ENCODE peak calls at places on chromosomes 13 and 19, in five cellular contexts. Z is neural progenitor cell, C is IMR-90, Y is osteocyte, X is heart right ventricle. I is an unnamed sample.

GRCh38 chr13:20923272-20923671 is 20.7 kb upstream of the XPO4 start:
- DNase-seq in X (no peak), Z (no peak), C (no peak), Y (no peak), I (no peak)

GRCh38 chr13:25371608-25372274 is at the start of gene ATP8A2:
- DNase-seq in X (no peak), C (no peak), Y (no peak), Z (peak; percentile 78), I (no peak)

GRCh38 chr19:6738726-6739389 is 622 bp upstream of the TRIP10 start:
- DNase-seq in Z (peak; percentile 51), X (peak; percentile 59), Y (no peak), C (peak; percentile 8), I (no peak)

GRCh38 chr13:36495431-36495830 is 63.1 kb downstream of the CCNA1 start:
- DNase-seq in X (no peak), Z (no peak), Y (no peak), C (no peak), I (no peak)

GRCh38 chr13:76425930-76426329 is 460.3 kb downstream of the KCTD12 start:
- DNase-seq in Y (no peak), C (peak; percentile 93), X (peak; percentile 5), Z (no peak), I (no peak)

GRCh38 chr13:73722120-73722519 is 412.1 kb downstream of the KLF12 start:
- DNase-seq in Z (no peak), X (no peak), Y (no peak), C (peak; percentile 77), I (no peak)

GRCh38 chr19:2949939-2950285 is 5.1 kb upstream of the ZNF77 start:
- DNase-seq in C (peak; percentile 50), Z (no peak), Y (no peak), X (peak; percentile 84), I (peak; percentile 19)

GRCh38 chr13:94188173-94188869 is 291.2 kb downstream of the DCT start:
- DNase-seq in X (no peak), Y (no peak), Z (no peak), C (no peak), I (no peak)

GRCh38 chr19:7393934-7394508 is 45.3 kb downstream of the ARHGEF18 start:
- DNase-seq in C (no peak), Z (no peak), X (no peak), Y (no peak), I (no peak)

GRCh38 chr19:6528544-6529121 is 2.2 kb upstream of the TNFSF9 start:
- DNase-seq in Y (no peak), X (peak; percentile 67), Z (no peak), C (no peak), I (no peak)

GRCh38 chr19:10431943-10432735 is 11.8 kb downstream of the PDE4A start:
- DNase-seq in Z (peak; percentile 73), Y (no peak), C (no peak), X (peak; percentile 77), I (peak; percentile 51)

GRCh38 chr13:50990540-50991506 is 81.2 kb downstream of the RNASEH2B start:
- DNase-seq in X (peak; percentile 32), C (peak; percentile 69), Z (peak; percentile 49), Y (no peak), I (no peak)

GRCh38 chr19:53010494-53010893 is 3.2 kb upstream of the ERVV-1 start:
- DNase-seq in X (no peak), Y (no peak), Z (peak; percentile 37), C (no peak), I (no peak)
- TF ChIP-seq CTCF in X (no peak), Y (no peak), Z (peak; percentile 22), C (no peak), I (no peak)

DNA sequence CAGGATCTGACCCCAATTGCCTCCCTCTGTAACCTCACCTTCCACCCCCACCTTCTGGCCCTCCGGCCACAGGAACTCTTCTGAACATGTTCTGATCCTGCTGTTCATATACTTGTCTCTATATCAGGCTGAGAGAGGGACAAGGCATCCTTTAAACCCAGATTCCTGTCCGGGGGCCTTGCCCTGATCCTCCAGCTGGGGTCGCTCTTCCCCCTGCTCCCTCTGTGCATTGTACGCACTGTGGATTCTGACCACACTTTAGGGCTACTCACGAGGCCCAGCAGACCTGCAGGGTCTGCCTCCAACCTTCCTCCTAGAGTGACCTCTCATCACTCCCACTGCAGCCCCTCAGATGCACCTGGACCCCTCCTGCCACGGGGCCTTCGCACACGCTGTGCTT is 269.3 kb downstream of the UQCRFS1 start:
- DNase-seq in C (no peak), Z (peak; percentile 12), X (no peak), Y (no peak), I (no peak)
- TF ChIP-seq CTCF in C (no peak), Z (peak; percentile 43), X (no peak), Y (no peak), I (no peak)

DNA sequence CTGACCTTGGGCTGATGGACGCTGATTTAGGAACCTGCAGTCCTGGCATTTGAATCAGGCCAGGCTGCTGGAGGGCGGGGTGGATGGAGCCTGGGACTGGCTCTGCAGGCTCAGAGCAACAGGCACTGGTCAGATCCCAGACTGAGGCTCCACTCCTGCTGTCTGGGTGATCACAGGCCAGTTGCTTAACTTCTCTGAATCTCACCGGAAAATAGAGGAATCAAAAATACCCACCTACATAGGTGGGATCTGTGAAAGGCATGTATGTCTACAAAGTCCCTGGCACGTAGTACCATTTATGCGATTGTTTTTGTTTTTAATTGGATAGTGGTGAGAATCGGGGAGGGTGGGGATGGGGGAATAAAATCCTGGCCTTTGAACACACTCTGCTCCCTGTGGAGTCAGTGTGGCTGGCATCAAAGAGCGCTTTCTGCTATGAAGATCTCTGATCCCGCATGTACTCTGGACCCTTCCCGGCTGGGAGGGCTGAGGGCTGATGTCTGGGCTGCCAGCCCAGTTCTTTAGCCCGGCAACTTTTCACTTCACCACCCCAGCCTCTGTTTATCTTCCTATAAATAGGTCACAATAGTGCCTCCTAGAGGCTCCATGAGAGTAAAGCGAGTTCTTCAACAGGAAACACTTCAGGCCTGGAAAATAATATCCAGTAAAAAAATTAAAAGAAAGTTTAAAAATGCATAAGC is 292.3 kb downstream of the ZNF536 start:
- DNase-seq in C (peak; percentile 4), Y (peak; percentile 53), Z (peak; percentile 76), X (peak; percentile 49), I (no peak)
- TF ChIP-seq CTCF in C (peak; percentile 25), Y (peak; percentile 16), Z (peak; percentile 69), X (peak; percentile 22), I (no peak)

GRCh38 chr13:53206455-53206854 is 177.8 kb downstream of the OLFM4 start:
- DNase-seq in C (no peak), Z (no peak), Y (no peak), X (no peak), I (no peak)
- TF ChIP-seq CTCF in C (peak; percentile 23), Z (peak; percentile 70), Y (peak; percentile 27), X (peak; percentile 6), I (no peak)

DNA sequence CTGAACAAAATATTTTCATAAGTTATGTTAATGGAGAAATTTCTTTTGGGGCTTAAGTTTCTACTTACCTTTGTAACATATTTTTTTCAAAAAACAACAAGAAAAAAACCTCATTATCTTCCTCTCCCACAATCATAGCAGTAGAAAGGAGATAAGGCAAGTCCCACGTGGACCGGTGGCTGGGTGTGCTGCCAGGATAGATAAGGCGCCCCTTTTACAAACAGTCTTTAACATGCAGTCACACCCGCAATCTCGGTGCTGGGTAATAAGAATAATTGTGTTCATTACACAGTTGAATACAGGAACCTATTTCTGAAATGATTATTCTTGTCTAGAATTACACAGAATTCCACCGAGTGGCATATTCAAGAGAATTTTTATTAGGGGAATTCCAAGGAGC is 1202.3 kb downstream of the UQCRFS1 start:
- DNase-seq in Z (no peak), Y (no peak), X (no peak), C (no peak), I (no peak)
- TF ChIP-seq CTCF in Z (no peak), Y (no peak), X (no peak), C (no peak), I (no peak)

DNA sequence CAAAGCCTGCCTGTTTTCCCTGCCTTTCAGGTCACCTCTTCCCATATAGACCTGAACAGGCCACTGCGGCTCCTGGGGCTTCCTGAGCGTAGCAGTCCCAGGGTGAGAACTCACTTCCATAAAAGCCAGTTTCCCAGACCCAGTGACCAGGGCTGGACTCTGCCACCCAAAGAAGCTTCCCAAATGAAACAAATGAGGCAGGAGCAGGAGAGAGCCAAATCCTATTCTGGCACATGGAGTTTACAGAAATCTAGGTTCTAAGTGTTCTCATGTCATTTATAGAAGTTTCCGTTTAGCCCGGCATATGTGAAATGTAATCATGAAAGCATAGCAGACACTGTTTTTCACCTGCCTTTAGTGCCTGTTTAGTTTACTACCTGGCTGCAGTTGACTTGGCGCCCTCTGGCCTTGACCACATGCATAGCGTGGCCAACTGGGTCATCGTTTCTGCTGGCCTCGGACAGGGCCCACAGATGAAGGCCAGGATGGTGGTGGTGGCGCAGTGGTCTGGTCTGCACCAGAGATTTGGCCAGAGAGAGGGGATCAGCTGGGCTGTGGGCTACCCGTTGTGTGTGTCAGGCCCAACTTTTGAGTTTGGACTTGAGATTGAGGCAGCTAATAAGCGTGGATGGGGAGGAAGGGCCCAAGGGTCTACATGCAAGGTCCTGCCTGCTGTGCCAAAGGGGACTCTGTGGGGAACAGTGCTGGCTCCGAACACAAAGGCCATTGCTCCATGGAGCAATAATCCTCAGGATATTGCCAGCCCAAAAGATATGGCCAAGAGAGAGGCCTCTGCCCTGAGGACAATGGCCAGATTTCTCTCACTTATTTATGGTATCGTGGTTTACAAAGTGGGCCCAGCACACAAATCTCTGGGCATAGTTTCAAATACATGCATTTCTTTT is 43.3 kb downstream of the NFIX start:
- DNase-seq in Z (no peak), Y (no peak), X (no peak), C (no peak), I (no peak)
- TF ChIP-seq CTCF in Z (peak; percentile 10), Y (no peak), X (no peak), C (no peak), I (no peak)